ENCODE peak calls at places on chromosomes 7 and 10, in six cellular contexts. H is AG10803, U is nephron progenitor cell, L is RWPE1, B is adrenal gland, X is cardiac muscle cell. Y is an unnamed sample.

GRCh38 chr7:157405914-157406810 is 69.4 kb downstream of the DNAJB6 start:
- DNase-seq in U (no peak), H (peak; percentile 33), L (no peak), X (no peak), B (peak; percentile 57), Y (no peak)

GRCh38 chr7:157495177-157495553 is 158.4 kb downstream of the DNAJB6 start:
- DNase-seq in X (no peak), B (no peak), L (no peak), H (no peak), U (no peak), Y (no peak)

GRCh38 chr10:85916999-85917573 is 449.5 kb downstream of the GRID1 start:
- DNase-seq in H (no peak), U (no peak), X (no peak), L (no peak), B (peak; percentile 31), Y (no peak)

GRCh38 chr10:132100556-132101349 is 35.0 kb downstream of the JAKMIP3 start:
- DNase-seq in L (no peak), X (no peak), H (no peak), U (no peak), B (no peak), Y (peak; percentile 4)

GRCh38 chr7:42014625-42015412 is 222.2 kb downstream of the GLI3 start:
- DNase-seq in L (peak; percentile 25), H (peak; percentile 18), X (no peak), U (peak; percentile 50), B (peak; percentile 42), Y (peak; percentile 18)

GRCh38 chr10:122462533-122463465 is 1.4 kb downstream of the HTRA1 start:
- DNase-seq in U (no peak), X (peak; percentile 35), H (peak; percentile 53), B (peak; percentile 49), L (peak; percentile 34), Y (no peak)

GRCh38 chr7:111650456-111650999 is 88.2 kb upstream of the IMMP2L start:
- DNase-seq in H (peak; percentile 76), L (peak; percentile 13), B (no peak), U (no peak), X (no peak), Y (no peak)

GRCh38 chr10:133241501-133242205 is 4.0 kb downstream of the VENTX start:
- DNase-seq in B (no peak), L (no peak), U (no peak), H (no peak), X (no peak), Y (no peak)

GRCh38 chr7:55053651-55054226 is 34.9 kb downstream of the EGFR start:
- DNase-seq in H (peak; percentile 58), U (no peak), B (no peak), X (no peak), L (peak; percentile 68), Y (no peak)

GRCh38 chr7:46123-46829 is 146.1 kb upstream of the FAM20C start:
- DNase-seq in L (no peak), U (no peak), B (no peak), X (no peak), H (no peak), Y (no peak)

GRCh38 chr10:13686331-13686752 is 99.6 kb downstream of the PRPF18 start:
- DNase-seq in L (no peak), U (no peak), H (no peak), B (peak; percentile 20), X (peak; percentile 31), Y (no peak)

GRCh38 chr7:29342761-29343160 is 148.2 kb downstream of the CHN2 start:
- DNase-seq in L (peak; percentile 48), H (peak; percentile 35), X (no peak), B (no peak), U (no peak), Y (no peak)

GRCh38 chr10:105148921-105149320 is 507.8 kb downstream of the SORCS3 start:
- DNase-seq in H (no peak), X (no peak), B (no peak), U (no peak), L (no peak), Y (no peak)

GRCh38 chr7:7290429-7291122 is 108.2 kb downstream of the C1GALT1 start:
- DNase-seq in H (no peak), L (no peak), X (no peak), B (no peak), U (no peak), Y (no peak)

GRCh38 chr7:88111136-88111748 is 108.6 kb downstream of the SRI start:
- DNase-seq in B (no peak), H (peak; percentile 47), U (no peak), L (peak; percentile 39), X (peak; percentile 21), Y (no peak)

GRCh38 chr10:44153901-44154670 is 230.8 kb downstream of the CXCL12 start:
- DNase-seq in L (no peak), B (no peak), H (peak; percentile 66), X (no peak), U (no peak), Y (no peak)

GRCh38 chr7:157689269-157690057 is 352.7 kb downstream of the DNAJB6 start:
- DNase-seq in L (no peak), H (no peak), X (no peak), B (no peak), U (peak; percentile 47), Y (no peak)

GRCh38 chr10:24929056-24929544 is 23.3 kb downstream of the PRTFDC1 start:
- DNase-seq in B (no peak), X (no peak), U (no peak), H (peak; percentile 70), L (no peak), Y (no peak)

GRCh38 chr10:68333452-68333851 is 724 bp upstream of the PBLD start:
- DNase-seq in L (no peak), U (no peak), H (no peak), B (no peak), X (no peak), Y (no peak)

GRCh38 chr7:94632338-94633024 is 23.5 kb downstream of the SGCE start:
- DNase-seq in B (no peak), L (peak; percentile 64), U (no peak), H (peak; percentile 73), X (peak; percentile 11), Y (no peak)

GRCh38 chr10:45410807-45411606 is 37.0 kb downstream of the ALOX5 start:
- DNase-seq in U (no peak), B (no peak), L (no peak), X (no peak), H (no peak), Y (no peak)

GRCh38 chr7:90596745-90597526 is 815 bp downstream of the CDK14 start:
- DNase-seq in H (peak; percentile 40), B (peak; percentile 13), U (peak; percentile 9), X (peak; percentile 61), L (peak; percentile 21), Y (no peak)

GRCh38 chr10:126904807-126905686 is at the start of gene DOCK1:
- DNase-seq in H (peak; percentile 74), X (peak; percentile 83), U (peak; percentile 74), L (peak; percentile 86), B (peak; percentile 62), Y (peak; percentile 46)

GRCh38 chr7:130606161-130606560 is 62.4 kb downstream of the COPG2 start:
- DNase-seq in X (no peak), U (no peak), L (no peak), H (no peak), B (no peak), Y (no peak)

GRCh38 chr7:38179719-38180333 is 1.8 kb downstream of the STARD3NL start:
- DNase-seq in X (no peak), L (no peak), B (peak; percentile 8), U (no peak), H (peak; percentile 4), Y (no peak)

GRCh38 chr7:102262536-102262935 is 24.1 kb upstream of the SH2B2 start:
- DNase-seq in X (no peak), H (no peak), U (no peak), L (no peak), B (no peak), Y (no peak)

GRCh38 chr10:75778665-75779064 is 347.2 kb downstream of the LRMDA start:
- DNase-seq in H (no peak), B (no peak), L (no peak), X (no peak), U (no peak), Y (no peak)

GRCh38 chr7:83547526-83547925 is 101.4 kb downstream of the SEMA3E start:
- DNase-seq in B (no peak), L (peak; percentile 23), H (peak; percentile 24), X (peak; percentile 30), U (no peak), Y (no peak)

GRCh38 chr10:75181073-75181472 is 29.5 kb upstream of the VDAC2 start:
- DNase-seq in U (no peak), B (no peak), L (no peak), X (no peak), H (no peak), Y (no peak)

GRCh38 chr10:77392851-77393250 is 244.8 kb downstream of the KCNMA1 start:
- DNase-seq in X (no peak), U (no peak), B (no peak), L (peak; percentile 97), H (peak; percentile 96), Y (no peak)

GRCh38 chr10:23540401-23540800 is 101.5 kb downstream of the OTUD1 start:
- DNase-seq in B (peak; percentile 4), H (no peak), X (no peak), L (no peak), U (no peak), Y (no peak)

GRCh38 chr10:127163632-127164031 is 32.8 kb downstream of the INSYN2A start:
- DNase-seq in H (peak; percentile 55), L (peak; percentile 38), X (no peak), B (no peak), U (no peak), Y (no peak)

GRCh38 chr7:148738737-148739535 is 40.2 kb downstream of the CUL1 start:
- DNase-seq in H (no peak), B (no peak), U (no peak), L (no peak), X (no peak), Y (no peak)

GRCh38 chr10:59906417-59907202 is at the start of gene CCDC6:
- DNase-seq in X (peak; percentile 97), U (peak; percentile 91), H (peak; percentile 91), B (peak; percentile 95), L (peak; percentile 84), Y (peak; percentile 90)
- TF ChIP-seq CTCF in X (peak; percentile 59), U (peak; percentile 63), H (peak; percentile 64), B (peak; percentile 54), L (peak; percentile 85), Y (peak; percentile 71)

GRCh38 chr7:23105644-23106490 is at the start of gene KLHL7:
- DNase-seq in H (peak; percentile 87), L (peak; percentile 93), U (peak; percentile 99), X (peak; percentile 98), B (peak; percentile 99), Y (peak; percentile 95)
- TF ChIP-seq CTCF in H (peak; percentile 27), L (no peak), U (no peak), X (peak; percentile 20), B (peak; percentile 27), Y (no peak)

GRCh38 chr7:155545348-155545747 is 1.0 kb downstream of the CNPY1 start:
- DNase-seq in U (no peak), L (no peak), B (no peak), H (no peak), X (no peak), Y (no peak)
- TF ChIP-seq CTCF in U (peak; percentile 17), L (no peak), B (no peak), H (no peak), X (peak; percentile 7), Y (peak; percentile 34)

DNA sequence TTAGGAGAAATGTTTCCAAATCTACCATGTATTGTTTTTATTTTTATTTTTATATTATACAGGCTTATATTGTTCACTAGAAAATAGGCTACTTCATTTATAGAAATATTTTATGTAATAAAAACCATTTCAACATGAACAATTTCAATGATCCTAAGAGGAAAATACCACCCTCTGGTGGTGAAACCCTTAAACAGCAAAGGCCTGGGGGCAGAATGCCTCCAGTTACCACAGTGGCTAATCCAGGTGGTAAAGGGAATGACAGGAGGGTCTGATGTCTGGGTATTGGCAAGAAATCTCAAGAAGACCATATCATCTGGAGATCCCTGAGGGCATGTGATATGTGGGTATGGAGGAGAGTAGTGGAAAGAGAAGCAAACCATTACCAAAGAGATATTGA is 19.3 kb downstream of the MACC1 start:
- DNase-seq in B (no peak), X (no peak), L (no peak), U (no peak), H (no peak), Y (no peak)
- TF ChIP-seq CTCF in B (peak; percentile 12), X (peak; percentile 29), L (no peak), U (peak; percentile 21), H (peak; percentile 32), Y (peak; percentile 54)